ENCODE peak calls at places on chromosomes 16 and 17, in five cellular contexts. One of them, this sample, is unnamed.

GRCh38 chr16:49498241-49499017 is 124.8 kb downstream of the C16orf78 start:
- DNase-seq in AG08396: no peak
- DNase-seq in OCI-LY7: no peak
- DNase-seq in DMS53: no peak
- DNase-seq in stimulated activated CD4-positive, alpha-beta T cell treated with anti-CD3 and anti-CD28 coated beads, Interleukin-12 subunit alpha, Interleukin-12 subunit beta, amount 100 ng/mL, for 4 hours: no peak
- DNase-seq in this sample: no peak

GRCh38 chr16:668519-669171 is 713 bp downstream of the RHOT2 start:
- DNase-seq in stimulated activated CD4-positive, alpha-beta T cell treated with anti-CD3 and anti-CD28 coated beads, Interleukin-12 subunit alpha, Interleukin-12 subunit beta, amount 100 ng/mL, for 4 hours: no peak
- DNase-seq in AG08396: no peak
- DNase-seq in OCI-LY7: no peak
- DNase-seq in DMS53: peak
- DNase-seq in this sample: no peak

GRCh38 chr16:88700636-88701482 is 5.3 kb downstream of the RNF166 start:
- DNase-seq in AG08396: peak
- DNase-seq in DMS53: no peak
- DNase-seq in OCI-LY7: peak
- DNase-seq in stimulated activated CD4-positive, alpha-beta T cell treated with anti-CD3 and anti-CD28 coated beads, Interleukin-12 subunit alpha, Interleukin-12 subunit beta, amount 100 ng/mL, for 4 hours: peak
- DNase-seq in this sample: no peak

GRCh38 chr17:21296097-21297025 is 11.8 kb downstream of the MAP2K3 start:
- DNase-seq in DMS53: no peak
- DNase-seq in stimulated activated CD4-positive, alpha-beta T cell treated with anti-CD3 and anti-CD28 coated beads, Interleukin-12 subunit alpha, Interleukin-12 subunit beta, amount 100 ng/mL, for 4 hours: no peak
- DNase-seq in OCI-LY7: no peak
- DNase-seq in AG08396: no peak
- DNase-seq in this sample: no peak

GRCh38 chr17:75361344-75361743 is 44.1 kb downstream of the GRB2 start:
- DNase-seq in stimulated activated CD4-positive, alpha-beta T cell treated with anti-CD3 and anti-CD28 coated beads, Interleukin-12 subunit alpha, Interleukin-12 subunit beta, amount 100 ng/mL, for 4 hours: no peak
- DNase-seq in OCI-LY7: no peak
- DNase-seq in DMS53: no peak
- DNase-seq in AG08396: no peak
- DNase-seq in this sample: no peak

GRCh38 chr17:61574542-61575351 is 16.3 kb downstream of the NACA2 start:
- DNase-seq in AG08396: peak
- DNase-seq in OCI-LY7: peak
- DNase-seq in stimulated activated CD4-positive, alpha-beta T cell treated with anti-CD3 and anti-CD28 coated beads, Interleukin-12 subunit alpha, Interleukin-12 subunit beta, amount 100 ng/mL, for 4 hours: no peak
- DNase-seq in DMS53: peak
- DNase-seq in this sample: peak

GRCh38 chr16:10693889-10694288 is 841 bp downstream of the TEKT5 start:
- DNase-seq in DMS53: no peak
- DNase-seq in OCI-LY7: no peak
- DNase-seq in stimulated activated CD4-positive, alpha-beta T cell treated with anti-CD3 and anti-CD28 coated beads, Interleukin-12 subunit alpha, Interleukin-12 subunit beta, amount 100 ng/mL, for 4 hours: no peak
- DNase-seq in AG08396: no peak
- DNase-seq in this sample: no peak

GRCh38 chr16:19095699-19096098 is 18.1 kb upstream of the ITPRIPL2 start:
- DNase-seq in DMS53: no peak
- DNase-seq in OCI-LY7: no peak
- DNase-seq in stimulated activated CD4-positive, alpha-beta T cell treated with anti-CD3 and anti-CD28 coated beads, Interleukin-12 subunit alpha, Interleukin-12 subunit beta, amount 100 ng/mL, for 4 hours: no peak
- DNase-seq in AG08396: no peak
- DNase-seq in this sample: no peak

GRCh38 chr17:73754886-73755285 is 110.6 kb upstream of the SDK2 start:
- DNase-seq in AG08396: no peak
- DNase-seq in OCI-LY7: no peak
- DNase-seq in DMS53: no peak
- DNase-seq in stimulated activated CD4-positive, alpha-beta T cell treated with anti-CD3 and anti-CD28 coated beads, Interleukin-12 subunit alpha, Interleukin-12 subunit beta, amount 100 ng/mL, for 4 hours: no peak
- DNase-seq in this sample: no peak

GRCh38 chr16:11966173-11966572 is 1.2 kb downstream of the TNFRSF17 start:
- DNase-seq in stimulated activated CD4-positive, alpha-beta T cell treated with anti-CD3 and anti-CD28 coated beads, Interleukin-12 subunit alpha, Interleukin-12 subunit beta, amount 100 ng/mL, for 4 hours: no peak
- DNase-seq in DMS53: no peak
- DNase-seq in OCI-LY7: peak
- DNase-seq in AG08396: no peak
- DNase-seq in this sample: no peak

GRCh38 chr17:15782809-15783208 is 50.7 kb downstream of the TBC1D26 start:
- DNase-seq in AG08396: peak
- DNase-seq in DMS53: peak
- DNase-seq in stimulated activated CD4-positive, alpha-beta T cell treated with anti-CD3 and anti-CD28 coated beads, Interleukin-12 subunit alpha, Interleukin-12 subunit beta, amount 100 ng/mL, for 4 hours: peak
- DNase-seq in OCI-LY7: no peak
- DNase-seq in this sample: no peak

GRCh38 chr17:47376247-47376646 is 52.5 kb downstream of the EFCAB13 start:
- DNase-seq in OCI-LY7: no peak
- DNase-seq in AG08396: no peak
- DNase-seq in DMS53: no peak
- DNase-seq in stimulated activated CD4-positive, alpha-beta T cell treated with anti-CD3 and anti-CD28 coated beads, Interleukin-12 subunit alpha, Interleukin-12 subunit beta, amount 100 ng/mL, for 4 hours: no peak
- DNase-seq in this sample: no peak

GRCh38 chr16:12160815-12161550 is 184.4 kb downstream of the SNX29 start:
- DNase-seq in DMS53: no peak
- DNase-seq in AG08396: no peak
- DNase-seq in OCI-LY7: no peak
- DNase-seq in stimulated activated CD4-positive, alpha-beta T cell treated with anti-CD3 and anti-CD28 coated beads, Interleukin-12 subunit alpha, Interleukin-12 subunit beta, amount 100 ng/mL, for 4 hours: no peak
- DNase-seq in this sample: no peak

GRCh38 chr17:19418312-19418992 is 7.4 kb downstream of the RNF112 start:
- DNase-seq in AG08396: no peak
- DNase-seq in OCI-LY7: peak
- DNase-seq in DMS53: no peak
- DNase-seq in stimulated activated CD4-positive, alpha-beta T cell treated with anti-CD3 and anti-CD28 coated beads, Interleukin-12 subunit alpha, Interleukin-12 subunit beta, amount 100 ng/mL, for 4 hours: no peak
- DNase-seq in this sample: no peak

GRCh38 chr17:40121886-40122465 is at the start of gene MSL1:
- DNase-seq in OCI-LY7: peak
- DNase-seq in DMS53: peak
- DNase-seq in AG08396: peak
- DNase-seq in stimulated activated CD4-positive, alpha-beta T cell treated with anti-CD3 and anti-CD28 coated beads, Interleukin-12 subunit alpha, Interleukin-12 subunit beta, amount 100 ng/mL, for 4 hours: peak
- DNase-seq in this sample: no peak

GRCh38 chr16:65148804-65149203 is 26.9 kb upstream of the CDH11 start:
- DNase-seq in stimulated activated CD4-positive, alpha-beta T cell treated with anti-CD3 and anti-CD28 coated beads, Interleukin-12 subunit alpha, Interleukin-12 subunit beta, amount 100 ng/mL, for 4 hours: no peak
- DNase-seq in OCI-LY7: no peak
- DNase-seq in DMS53: no peak
- DNase-seq in AG08396: no peak
- DNase-seq in this sample: no peak

This sample was measured in brain pericyte.